ENCODE peak calls at places on chromosomes 12 and 14, in six cellular contexts. One of them, this sample, is unnamed. For H3K9me3, the result is how much of the 10 kb centered on the place peaks cover.

GRCh38 chr12:56469007-56469930 is 891 bp downstream of the SPRYD4 start:
- DNase-seq in A673: peak
- DNase-seq in CD8-positive, alpha-beta T cell: no peak
- DNase-seq in MM.1S: peak
- DNase-seq in breast epithelium: no peak
- DNase-seq in left lung: no peak
- DNase-seq in this sample: no peak

GRCh38 chr12:122528992-122529391 is 1.9 kb downstream of the KNTC1 start:
- DNase-seq in CD8-positive, alpha-beta T cell: no peak
- DNase-seq in left lung: no peak
- DNase-seq in MM.1S: no peak
- DNase-seq in A673: no peak
- DNase-seq in breast epithelium: no peak
- DNase-seq in this sample: no peak

GRCh38 chr12:114888458-114888857 is 204.5 kb upstream of the TBX3 start:
- DNase-seq in left lung: no peak
- DNase-seq in CD8-positive, alpha-beta T cell: no peak
- DNase-seq in A673: no peak
- DNase-seq in MM.1S: no peak
- DNase-seq in breast epithelium: no peak
- DNase-seq in this sample: no peak

GRCh38 chr14:97827746-97828145 is 1030.6 kb downstream of the VRK1 start:
- DNase-seq in left lung: no peak
- DNase-seq in A673: no peak
- DNase-seq in CD8-positive, alpha-beta T cell: no peak
- DNase-seq in breast epithelium: no peak
- DNase-seq in MM.1S: no peak
- DNase-seq in this sample: no peak

GRCh38 chr12:83015390-83016225 is 328.9 kb downstream of the TMTC2 start:
- DNase-seq in A673: no peak
- DNase-seq in MM.1S: no peak
- DNase-seq in CD8-positive, alpha-beta T cell: no peak
- DNase-seq in breast epithelium: no peak
- DNase-seq in left lung: no peak
- DNase-seq in this sample: no peak

GRCh38 chr12:18224745-18225144 is 36.6 kb upstream of the PIK3C2G start:
- DNase-seq in MM.1S: peak
- DNase-seq in breast epithelium: no peak
- DNase-seq in CD8-positive, alpha-beta T cell: no peak
- DNase-seq in left lung: no peak
- DNase-seq in A673: peak
- DNase-seq in this sample: no peak

GRCh38 chr12:68350753-68351152 is 18.6 kb upstream of the MDM1 start:
- DNase-seq in A673: no peak
- DNase-seq in CD8-positive, alpha-beta T cell: no peak
- DNase-seq in left lung: no peak
- DNase-seq in MM.1S: no peak
- DNase-seq in breast epithelium: no peak
- DNase-seq in this sample: no peak

GRCh38 chr14:39668449-39668848 is 236.2 kb upstream of the FBXO33 start:
- DNase-seq in breast epithelium: no peak
- DNase-seq in left lung: no peak
- DNase-seq in CD8-positive, alpha-beta T cell: no peak
- DNase-seq in MM.1S: no peak
- DNase-seq in A673: no peak
- DNase-seq in this sample: no peak

GRCh38 chr14:67473290-67474082 is 15.0 kb downstream of the TMEM229B start:
- DNase-seq in A673: no peak
- DNase-seq in CD8-positive, alpha-beta T cell: no peak
- DNase-seq in breast epithelium: no peak
- DNase-seq in left lung: no peak
- DNase-seq in MM.1S: no peak
- DNase-seq in this sample: no peak

DNA sequence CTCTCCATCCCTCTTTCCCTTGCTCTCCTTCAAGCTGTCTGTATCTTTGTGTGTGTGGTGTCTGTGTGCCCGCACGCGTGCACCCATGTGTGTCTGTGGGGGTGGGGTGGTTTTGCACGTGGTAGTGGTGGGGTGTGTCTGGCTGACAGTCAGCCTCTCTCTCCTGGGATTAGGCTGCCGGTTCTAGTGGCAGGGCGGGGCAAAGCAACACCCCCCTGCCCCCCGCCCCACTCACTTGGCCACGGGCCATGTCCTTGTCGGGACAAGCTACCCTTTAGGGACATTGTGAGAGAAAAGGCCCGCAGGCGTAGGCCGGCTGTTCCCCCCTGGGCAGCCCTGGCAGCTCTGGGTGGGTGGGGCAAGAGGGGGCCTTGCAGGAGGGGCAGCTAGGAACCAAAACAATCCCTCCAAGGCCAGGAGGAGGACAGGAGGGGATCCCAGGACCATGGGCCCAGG is 182.6 kb downstream of the ALG10 start:
- DNase-seq in CD8-positive, alpha-beta T cell: no peak
- DNase-seq in breast epithelium: no peak
- DNase-seq in A673: no peak
- DNase-seq in MM.1S: no peak
- DNase-seq in left lung: no peak
- DNase-seq in this sample: no peak
- H3K9me3 ChIP-seq in CD8-positive, alpha-beta T cell: under half
- H3K9me3 ChIP-seq in breast epithelium: under half
- H3K9me3 ChIP-seq in A673: under half
- H3K9me3 ChIP-seq in MM.1S: under half
- H3K9me3 ChIP-seq in left lung: under half
- H3K9me3 ChIP-seq in this sample: under half

GRCh38 chr14:52044791-52045522 is 23.9 kb downstream of the NID2 start:
- DNase-seq in MM.1S: no peak
- DNase-seq in A673: peak
- DNase-seq in left lung: no peak
- DNase-seq in CD8-positive, alpha-beta T cell: no peak
- DNase-seq in breast epithelium: no peak
- DNase-seq in this sample: no peak
- H3K27ac ChIP-seq in MM.1S: no peak
- H3K27ac ChIP-seq in A673: no peak
- H3K27ac ChIP-seq in left lung: peak
- H3K27ac ChIP-seq in CD8-positive, alpha-beta T cell: no peak
- H3K27ac ChIP-seq in breast epithelium: no peak
- H3K27ac ChIP-seq in this sample: no peak

DNA sequence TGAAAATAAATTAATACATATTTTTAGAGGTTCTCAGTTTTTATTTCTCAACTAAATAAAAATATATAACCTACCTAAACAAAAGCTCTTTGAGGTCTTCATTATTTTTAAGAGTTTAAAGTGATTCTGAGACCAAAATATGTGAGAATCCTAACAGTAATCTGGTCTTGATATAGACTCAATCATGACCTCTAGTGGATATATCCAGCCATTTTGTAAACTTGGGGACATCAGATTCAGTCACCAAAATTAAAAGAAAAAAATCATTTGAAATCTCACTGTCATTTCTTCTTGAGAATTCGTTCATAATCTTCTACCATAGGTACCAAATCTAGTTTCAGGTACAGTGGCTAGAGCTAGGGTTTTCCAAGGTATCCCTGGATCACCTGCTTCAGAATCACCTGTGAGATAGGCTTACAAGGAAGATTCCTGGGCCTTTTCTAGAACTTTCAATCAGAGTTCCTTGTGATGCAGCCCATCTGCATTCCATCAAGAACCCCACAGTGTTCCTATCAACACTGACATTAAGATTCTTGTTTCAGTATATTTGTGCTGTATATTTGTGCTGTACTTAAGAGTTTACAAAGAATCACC is 214.9 kb downstream of the ADAMTS20 start:
- DNase-seq in MM.1S: peak
- DNase-seq in CD8-positive, alpha-beta T cell: no peak
- DNase-seq in left lung: no peak
- DNase-seq in A673: peak
- DNase-seq in breast epithelium: no peak
- DNase-seq in this sample: no peak
- TF ChIP-seq CTCF in MM.1S: peak
- TF ChIP-seq CTCF in CD8-positive, alpha-beta T cell: no peak
- TF ChIP-seq CTCF in left lung: peak
- TF ChIP-seq CTCF in A673: peak
- TF ChIP-seq CTCF in breast epithelium: no peak
- TF ChIP-seq CTCF in this sample: no peak

GRCh38 chr12:22900401-22900800 is 275.4 kb downstream of the ETNK1 start:
- DNase-seq in A673: no peak
- DNase-seq in CD8-positive, alpha-beta T cell: no peak
- DNase-seq in left lung: no peak
- DNase-seq in breast epithelium: no peak
- DNase-seq in MM.1S: no peak
- DNase-seq in this sample: no peak
- H3K9me3 ChIP-seq in A673: under half
- H3K9me3 ChIP-seq in CD8-positive, alpha-beta T cell: under half
- H3K9me3 ChIP-seq in left lung: under half
- H3K9me3 ChIP-seq in breast epithelium: under half
- H3K9me3 ChIP-seq in MM.1S: under half
- H3K9me3 ChIP-seq in this sample: under half

GRCh38 chr14:91349481-91350074 is 68.0 kb downstream of the CCDC88C start:
- DNase-seq in A673: no peak
- DNase-seq in MM.1S: peak
- DNase-seq in breast epithelium: no peak
- DNase-seq in left lung: no peak
- DNase-seq in CD8-positive, alpha-beta T cell: no peak
- DNase-seq in this sample: peak

GRCh38 chr14:91351508-91351853 is 66.1 kb downstream of the CCDC88C start:
- DNase-seq in MM.1S: no peak
- DNase-seq in breast epithelium: no peak
- DNase-seq in CD8-positive, alpha-beta T cell: no peak
- DNase-seq in A673: no peak
- DNase-seq in left lung: no peak
- DNase-seq in this sample: no peak

GRCh38 chr14:91350813-91351507 is 66.7 kb downstream of the CCDC88C start:
- DNase-seq in MM.1S: peak
- DNase-seq in breast epithelium: no peak
- DNase-seq in A673: no peak
- DNase-seq in CD8-positive, alpha-beta T cell: no peak
- DNase-seq in left lung: no peak
- DNase-seq in this sample: peak

GRCh38 chr14:91350483-91350812 is 67.2 kb downstream of the CCDC88C start:
- DNase-seq in MM.1S: no peak
- DNase-seq in A673: no peak
- DNase-seq in breast epithelium: no peak
- DNase-seq in left lung: no peak
- DNase-seq in CD8-positive, alpha-beta T cell: no peak
- DNase-seq in this sample: no peak

DNA sequence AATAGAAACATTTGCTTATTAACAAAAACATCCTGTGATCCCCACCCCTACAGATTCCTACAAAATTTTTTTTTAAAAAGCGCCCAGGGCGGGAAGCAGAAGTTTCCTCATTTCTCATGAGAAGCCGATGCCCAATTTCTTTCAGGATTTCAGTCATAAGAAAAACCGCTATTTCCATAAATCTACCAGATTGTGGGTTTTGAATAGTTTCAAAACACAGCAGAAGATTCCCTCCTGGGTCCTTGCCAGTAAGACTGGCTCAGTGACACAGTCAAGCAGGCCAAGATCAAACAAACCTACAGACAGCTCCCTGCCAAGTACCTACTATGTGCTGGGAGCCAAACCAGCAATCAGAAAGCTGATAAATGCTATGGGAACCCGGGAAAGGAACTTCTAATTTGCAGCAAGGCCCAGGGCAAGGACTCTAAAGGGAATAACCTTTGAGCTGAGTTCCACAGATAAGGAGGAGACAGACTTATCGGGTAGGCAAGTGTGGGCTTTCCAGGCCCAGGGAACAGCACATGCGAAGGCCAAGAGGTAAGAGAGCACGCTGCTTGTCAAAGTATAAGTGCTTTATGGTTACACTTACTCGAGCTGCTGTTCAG is 68.7 kb downstream of the CCDC88C start:
- DNase-seq in A673: no peak
- DNase-seq in breast epithelium: no peak
- DNase-seq in CD8-positive, alpha-beta T cell: no peak
- DNase-seq in left lung: no peak
- DNase-seq in MM.1S: no peak
- DNase-seq in this sample: no peak
- H3K27ac ChIP-seq in A673: peak
- H3K27ac ChIP-seq in breast epithelium: peak
- H3K27ac ChIP-seq in CD8-positive, alpha-beta T cell: peak
- H3K27ac ChIP-seq in left lung: peak
- H3K27ac ChIP-seq in MM.1S: peak
- H3K27ac ChIP-seq in this sample: peak

GRCh38 chr12:17204289-17205054 is 598.5 kb upstream of the LMO3 start:
- DNase-seq in breast epithelium: no peak
- DNase-seq in MM.1S: no peak
- DNase-seq in CD8-positive, alpha-beta T cell: no peak
- DNase-seq in left lung: no peak
- DNase-seq in A673: no peak
- DNase-seq in this sample: no peak

GRCh38 chr12:17203497-17203896 is 597.5 kb upstream of the LMO3 start:
- DNase-seq in breast epithelium: no peak
- DNase-seq in CD8-positive, alpha-beta T cell: no peak
- DNase-seq in MM.1S: no peak
- DNase-seq in A673: no peak
- DNase-seq in left lung: no peak
- DNase-seq in this sample: no peak

GRCh38 chr12:17206553-17206952 is 600.6 kb upstream of the LMO3 start:
- DNase-seq in CD8-positive, alpha-beta T cell: no peak
- DNase-seq in A673: no peak
- DNase-seq in left lung: no peak
- DNase-seq in MM.1S: no peak
- DNase-seq in breast epithelium: no peak
- DNase-seq in this sample: no peak
- TF ChIP-seq CTCF in CD8-positive, alpha-beta T cell: no peak
- TF ChIP-seq CTCF in A673: no peak
- TF ChIP-seq CTCF in left lung: no peak
- TF ChIP-seq CTCF in MM.1S: no peak
- TF ChIP-seq CTCF in breast epithelium: no peak
- TF ChIP-seq CTCF in this sample: no peak

DNA sequence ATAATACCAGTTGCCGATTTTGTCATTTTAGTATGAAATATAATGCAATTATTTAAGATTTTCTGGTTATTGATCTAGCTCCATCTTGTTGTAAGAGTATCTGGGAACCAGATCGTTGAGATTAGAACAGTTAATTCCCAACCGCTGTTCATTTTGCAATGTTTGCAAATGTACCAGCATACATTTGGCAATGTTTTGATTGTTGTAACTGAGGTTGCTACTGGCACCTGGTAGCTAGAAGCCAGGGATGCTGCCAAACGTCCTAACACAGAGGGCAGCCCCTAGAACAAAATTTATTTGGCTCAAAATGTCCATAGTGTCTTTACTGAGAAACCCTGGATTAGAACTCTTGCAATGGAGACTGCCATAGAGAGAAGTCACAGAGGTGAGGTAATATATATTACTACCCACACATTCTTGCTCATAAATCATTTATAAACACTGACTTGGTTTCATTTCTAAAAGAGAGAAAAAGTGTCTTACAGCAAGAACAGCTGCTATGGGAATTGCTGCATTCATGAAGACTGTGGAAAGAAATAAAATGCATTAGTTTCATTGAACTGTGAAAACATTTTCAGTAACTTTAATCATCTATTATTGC is 46.3 kb downstream of the ABCC9 start:
- DNase-seq in breast epithelium: no peak
- DNase-seq in A673: no peak
- DNase-seq in left lung: no peak
- DNase-seq in CD8-positive, alpha-beta T cell: no peak
- DNase-seq in MM.1S: no peak
- DNase-seq in this sample: no peak
- H3K9me3 ChIP-seq in breast epithelium: under half
- H3K9me3 ChIP-seq in A673: under half
- H3K9me3 ChIP-seq in left lung: under half
- H3K9me3 ChIP-seq in CD8-positive, alpha-beta T cell: under half
- H3K9me3 ChIP-seq in MM.1S: under half
- H3K9me3 ChIP-seq in this sample: under half

This sample was measured in CD4-positive, alpha-beta T cell.